ENCODE peak calls at places on chromosome 7, in six cellular contexts. One of them, this sample, is unnamed. For H3K4me1, the result is how much of the 10 kb centered on the place peaks cover.

GRCh38 chr7:127905491-127906330 is 125.5 kb downstream of the LRRC4 start:
- DNase-seq in neuronal stem cell: no peak
- DNase-seq in Karpas-422: no peak
- DNase-seq in psoas muscle: no peak
- DNase-seq in naive thymus-derived CD4-positive, alpha-beta T cell: no peak
- DNase-seq in CD8-positive, alpha-beta memory T cell: no peak
- DNase-seq in this sample: no peak

GRCh38 chr7:150514748-150515222 is at the start of gene GIMAP7:
- DNase-seq in Karpas-422: no peak
- DNase-seq in neuronal stem cell: no peak
- DNase-seq in psoas muscle: no peak
- DNase-seq in naive thymus-derived CD4-positive, alpha-beta T cell: peak
- DNase-seq in CD8-positive, alpha-beta memory T cell: peak
- DNase-seq in this sample: no peak

GRCh38 chr7:100825760-100826545 is 1.4 kb downstream of the EPHB4 start:
- DNase-seq in naive thymus-derived CD4-positive, alpha-beta T cell: no peak
- DNase-seq in neuronal stem cell: no peak
- DNase-seq in psoas muscle: no peak
- DNase-seq in CD8-positive, alpha-beta memory T cell: no peak
- DNase-seq in Karpas-422: peak
- DNase-seq in this sample: no peak

GRCh38 chr7:27992755-27993478 is 187.7 kb downstream of the JAZF1 start:
- DNase-seq in naive thymus-derived CD4-positive, alpha-beta T cell: no peak
- DNase-seq in Karpas-422: no peak
- DNase-seq in CD8-positive, alpha-beta memory T cell: no peak
- DNase-seq in psoas muscle: no peak
- DNase-seq in neuronal stem cell: no peak
- DNase-seq in this sample: peak

GRCh38 chr7:151553356-151553755 is 33.7 kb upstream of the RHEB start:
- DNase-seq in naive thymus-derived CD4-positive, alpha-beta T cell: no peak
- DNase-seq in neuronal stem cell: no peak
- DNase-seq in CD8-positive, alpha-beta memory T cell: no peak
- DNase-seq in Karpas-422: no peak
- DNase-seq in psoas muscle: no peak
- DNase-seq in this sample: no peak

GRCh38 chr7:91039033-91039432 is 225.2 kb upstream of the FZD1 start:
- DNase-seq in psoas muscle: no peak
- DNase-seq in Karpas-422: no peak
- DNase-seq in naive thymus-derived CD4-positive, alpha-beta T cell: no peak
- DNase-seq in CD8-positive, alpha-beta memory T cell: no peak
- DNase-seq in neuronal stem cell: no peak
- DNase-seq in this sample: no peak

GRCh38 chr7:157575181-157575580 is 238.4 kb downstream of the DNAJB6 start:
- DNase-seq in neuronal stem cell: no peak
- DNase-seq in Karpas-422: no peak
- DNase-seq in naive thymus-derived CD4-positive, alpha-beta T cell: no peak
- DNase-seq in psoas muscle: no peak
- DNase-seq in CD8-positive, alpha-beta memory T cell: no peak
- DNase-seq in this sample: no peak

GRCh38 chr7:103065666-103066065 is 8.9 kb downstream of the FBXL13 start:
- DNase-seq in neuronal stem cell: peak
- DNase-seq in psoas muscle: peak
- DNase-seq in Karpas-422: peak
- DNase-seq in CD8-positive, alpha-beta memory T cell: peak
- DNase-seq in naive thymus-derived CD4-positive, alpha-beta T cell: no peak
- DNase-seq in this sample: no peak

GRCh38 chr7:41096921-41097320 is 606.0 kb downstream of the INHBA start:
- DNase-seq in neuronal stem cell: no peak
- DNase-seq in psoas muscle: no peak
- DNase-seq in Karpas-422: no peak
- DNase-seq in CD8-positive, alpha-beta memory T cell: no peak
- DNase-seq in naive thymus-derived CD4-positive, alpha-beta T cell: no peak
- DNase-seq in this sample: no peak

GRCh38 chr7:76054129-76055120 is 6.5 kb downstream of the MDH2 start:
- DNase-seq in naive thymus-derived CD4-positive, alpha-beta T cell: no peak
- DNase-seq in psoas muscle: peak
- DNase-seq in Karpas-422: no peak
- DNase-seq in CD8-positive, alpha-beta memory T cell: no peak
- DNase-seq in neuronal stem cell: no peak
- DNase-seq in this sample: no peak

GRCh38 chr7:93758621-93759020 is 131.9 kb downstream of the TFPI2 start:
- DNase-seq in naive thymus-derived CD4-positive, alpha-beta T cell: no peak
- DNase-seq in CD8-positive, alpha-beta memory T cell: no peak
- DNase-seq in Karpas-422: no peak
- DNase-seq in psoas muscle: no peak
- DNase-seq in neuronal stem cell: no peak
- DNase-seq in this sample: no peak

GRCh38 chr7:22433710-22434460 is 66.1 kb downstream of the STEAP1B start:
- DNase-seq in naive thymus-derived CD4-positive, alpha-beta T cell: no peak
- DNase-seq in neuronal stem cell: no peak
- DNase-seq in Karpas-422: no peak
- DNase-seq in CD8-positive, alpha-beta memory T cell: no peak
- DNase-seq in psoas muscle: peak
- DNase-seq in this sample: no peak
- H3K4me1 ChIP-seq in naive thymus-derived CD4-positive, alpha-beta T cell: under half
- H3K4me1 ChIP-seq in neuronal stem cell: under half
- H3K4me1 ChIP-seq in Karpas-422: under half
- H3K4me1 ChIP-seq in CD8-positive, alpha-beta memory T cell: under half
- H3K4me1 ChIP-seq in psoas muscle: under half
- H3K4me1 ChIP-seq in this sample: under half

GRCh38 chr7:159005618-159006017 is 139.0 kb downstream of the VIPR2 start:
- DNase-seq in CD8-positive, alpha-beta memory T cell: no peak
- DNase-seq in Karpas-422: no peak
- DNase-seq in neuronal stem cell: no peak
- DNase-seq in naive thymus-derived CD4-positive, alpha-beta T cell: no peak
- DNase-seq in psoas muscle: no peak
- DNase-seq in this sample: no peak

GRCh38 chr7:159008055-159008405 is 136.6 kb downstream of the VIPR2 start:
- DNase-seq in Karpas-422: no peak
- DNase-seq in neuronal stem cell: no peak
- DNase-seq in CD8-positive, alpha-beta memory T cell: no peak
- DNase-seq in psoas muscle: no peak
- DNase-seq in naive thymus-derived CD4-positive, alpha-beta T cell: no peak
- DNase-seq in this sample: no peak

GRCh38 chr7:159008417-159008816 is 136.2 kb downstream of the VIPR2 start:
- DNase-seq in neuronal stem cell: no peak
- DNase-seq in CD8-positive, alpha-beta memory T cell: no peak
- DNase-seq in naive thymus-derived CD4-positive, alpha-beta T cell: no peak
- DNase-seq in Karpas-422: no peak
- DNase-seq in psoas muscle: no peak
- DNase-seq in this sample: no peak

GRCh38 chr7:159007308-159008054 is 137.2 kb downstream of the VIPR2 start:
- DNase-seq in Karpas-422: no peak
- DNase-seq in psoas muscle: no peak
- DNase-seq in CD8-positive, alpha-beta memory T cell: no peak
- DNase-seq in naive thymus-derived CD4-positive, alpha-beta T cell: no peak
- DNase-seq in neuronal stem cell: no peak
- DNase-seq in this sample: no peak

GRCh38 chr7:159006610-159007130 is 138.0 kb downstream of the VIPR2 start:
- DNase-seq in Karpas-422: no peak
- DNase-seq in neuronal stem cell: no peak
- DNase-seq in CD8-positive, alpha-beta memory T cell: no peak
- DNase-seq in psoas muscle: no peak
- DNase-seq in naive thymus-derived CD4-positive, alpha-beta T cell: no peak
- DNase-seq in this sample: no peak
- H3K4me3 ChIP-seq in Karpas-422: no peak
- H3K4me3 ChIP-seq in neuronal stem cell: no peak
- H3K4me3 ChIP-seq in CD8-positive, alpha-beta memory T cell: no peak
- H3K4me3 ChIP-seq in psoas muscle: no peak
- H3K4me3 ChIP-seq in naive thymus-derived CD4-positive, alpha-beta T cell: no peak
- H3K4me3 ChIP-seq in this sample: no peak

GRCh38 chr7:2006231-2006771 is 226.4 kb downstream of the MAD1L1 start:
- DNase-seq in neuronal stem cell: no peak
- DNase-seq in Karpas-422: no peak
- DNase-seq in naive thymus-derived CD4-positive, alpha-beta T cell: no peak
- DNase-seq in psoas muscle: peak
- DNase-seq in CD8-positive, alpha-beta memory T cell: no peak
- DNase-seq in this sample: no peak

GRCh38 chr7:2005746-2006145 is 227.0 kb downstream of the MAD1L1 start:
- DNase-seq in naive thymus-derived CD4-positive, alpha-beta T cell: no peak
- DNase-seq in CD8-positive, alpha-beta memory T cell: no peak
- DNase-seq in neuronal stem cell: no peak
- DNase-seq in psoas muscle: peak
- DNase-seq in Karpas-422: no peak
- DNase-seq in this sample: no peak

GRCh38 chr7:2003931-2004812 is 228.6 kb downstream of the MAD1L1 start:
- DNase-seq in psoas muscle: peak
- DNase-seq in CD8-positive, alpha-beta memory T cell: no peak
- DNase-seq in Karpas-422: no peak
- DNase-seq in neuronal stem cell: no peak
- DNase-seq in naive thymus-derived CD4-positive, alpha-beta T cell: no peak
- DNase-seq in this sample: no peak

GRCh38 chr7:2003451-2003930 is 229.3 kb downstream of the MAD1L1 start:
- DNase-seq in neuronal stem cell: no peak
- DNase-seq in psoas muscle: peak
- DNase-seq in CD8-positive, alpha-beta memory T cell: no peak
- DNase-seq in naive thymus-derived CD4-positive, alpha-beta T cell: no peak
- DNase-seq in Karpas-422: no peak
- DNase-seq in this sample: no peak

DNA sequence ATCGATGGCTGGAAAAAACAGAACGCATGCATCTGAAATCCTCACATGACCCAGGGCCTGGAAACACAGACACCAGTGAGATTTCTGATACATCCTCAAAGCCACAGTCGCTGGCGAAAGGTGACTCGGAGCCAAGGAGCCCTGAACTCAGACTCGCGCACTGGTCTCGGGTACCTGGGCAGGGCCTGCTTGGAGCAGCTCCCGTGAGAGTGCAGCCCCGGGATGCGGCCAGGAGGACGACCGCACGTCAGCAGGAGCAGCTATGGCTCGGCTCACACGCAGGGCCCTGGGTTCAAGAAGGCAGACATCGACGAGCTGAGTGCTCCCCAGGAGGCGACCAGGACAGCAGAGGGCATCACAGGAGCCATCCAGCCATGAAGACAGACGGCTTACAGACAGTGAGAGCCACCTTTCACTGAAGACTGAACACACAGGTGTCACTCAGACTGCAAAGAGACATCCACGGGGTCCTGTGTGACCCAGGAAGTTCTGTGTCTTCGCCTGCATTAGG is 227.8 kb downstream of the MAD1L1 start:
- DNase-seq in naive thymus-derived CD4-positive, alpha-beta T cell: no peak
- DNase-seq in neuronal stem cell: no peak
- DNase-seq in psoas muscle: peak
- DNase-seq in Karpas-422: no peak
- DNase-seq in CD8-positive, alpha-beta memory T cell: no peak
- DNase-seq in this sample: no peak
- H3K4me1 ChIP-seq in naive thymus-derived CD4-positive, alpha-beta T cell: under half
- H3K4me1 ChIP-seq in neuronal stem cell: under half
- H3K4me1 ChIP-seq in psoas muscle: under half
- H3K4me1 ChIP-seq in Karpas-422: under half
- H3K4me1 ChIP-seq in CD8-positive, alpha-beta memory T cell: under half
- H3K4me1 ChIP-seq in this sample: under half

DNA sequence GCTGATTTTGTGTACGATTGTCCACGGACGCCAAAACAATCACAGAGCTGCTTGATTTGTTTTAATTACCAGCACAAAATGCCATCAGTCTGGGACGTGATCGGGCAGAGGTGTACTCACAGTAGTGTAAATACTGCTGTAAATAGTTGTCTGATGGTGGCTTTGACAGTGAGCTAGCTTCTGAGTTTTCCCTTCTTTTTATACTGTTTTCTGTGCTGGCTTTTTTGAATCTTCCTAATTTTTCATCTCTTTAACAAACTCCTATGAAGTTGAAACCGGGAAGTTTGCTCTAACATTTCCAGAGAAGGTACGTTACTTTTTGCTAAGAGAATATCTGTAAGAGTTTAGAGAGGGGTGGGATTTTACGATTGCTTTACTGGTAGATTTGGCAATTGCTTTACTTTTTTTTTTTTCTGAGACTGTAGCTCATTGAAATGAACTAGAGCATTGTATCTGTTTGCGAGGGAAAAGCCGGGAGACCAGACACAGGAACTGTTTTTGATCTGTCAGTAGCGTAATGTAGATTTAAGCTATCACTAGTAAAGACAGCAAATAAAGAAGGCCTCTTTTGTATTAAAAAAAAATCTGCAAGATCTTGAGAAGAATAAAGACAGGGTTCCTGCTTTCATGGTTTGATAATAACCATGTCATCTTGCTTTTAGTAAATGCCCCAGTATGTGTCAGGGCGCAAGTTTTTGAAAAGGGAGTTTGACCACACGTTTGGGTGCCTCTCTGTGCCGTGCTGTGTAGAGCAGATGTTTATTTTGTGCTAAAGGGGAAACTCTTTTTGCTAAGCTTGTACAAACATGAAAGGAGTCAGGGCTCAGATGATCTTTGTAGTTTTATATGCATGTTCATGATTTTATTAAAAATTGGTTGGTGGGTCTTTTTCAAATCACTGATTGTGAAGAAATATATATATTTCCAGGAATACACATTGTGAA is 711 bp downstream of the FOXP2 start:
- DNase-seq in naive thymus-derived CD4-positive, alpha-beta T cell: no peak
- DNase-seq in psoas muscle: no peak
- DNase-seq in neuronal stem cell: no peak
- DNase-seq in CD8-positive, alpha-beta memory T cell: no peak
- DNase-seq in Karpas-422: no peak
- DNase-seq in this sample: no peak
- H3K4me3 ChIP-seq in naive thymus-derived CD4-positive, alpha-beta T cell: no peak
- H3K4me3 ChIP-seq in psoas muscle: peak
- H3K4me3 ChIP-seq in neuronal stem cell: peak
- H3K4me3 ChIP-seq in CD8-positive, alpha-beta memory T cell: no peak
- H3K4me3 ChIP-seq in Karpas-422: no peak
- H3K4me3 ChIP-seq in this sample: peak

GRCh38 chr7:107115762-107116540 is 52.9 kb upstream of the HBP1 start:
- DNase-seq in naive thymus-derived CD4-positive, alpha-beta T cell: no peak
- DNase-seq in Karpas-422: no peak
- DNase-seq in neuronal stem cell: no peak
- DNase-seq in CD8-positive, alpha-beta memory T cell: no peak
- DNase-seq in psoas muscle: no peak
- DNase-seq in this sample: no peak
- H3K4me1 ChIP-seq in naive thymus-derived CD4-positive, alpha-beta T cell: under half
- H3K4me1 ChIP-seq in Karpas-422: under half
- H3K4me1 ChIP-seq in neuronal stem cell: under half
- H3K4me1 ChIP-seq in CD8-positive, alpha-beta memory T cell: under half
- H3K4me1 ChIP-seq in psoas muscle: under half
- H3K4me1 ChIP-seq in this sample: under half

GRCh38 chr7:1536105-1536767 is 5.7 kb downstream of the MAFK start:
- DNase-seq in Karpas-422: no peak
- DNase-seq in psoas muscle: no peak
- DNase-seq in CD8-positive, alpha-beta memory T cell: no peak
- DNase-seq in naive thymus-derived CD4-positive, alpha-beta T cell: no peak
- DNase-seq in neuronal stem cell: no peak
- DNase-seq in this sample: no peak
- H3K4me3 ChIP-seq in Karpas-422: no peak
- H3K4me3 ChIP-seq in psoas muscle: peak
- H3K4me3 ChIP-seq in CD8-positive, alpha-beta memory T cell: no peak
- H3K4me3 ChIP-seq in naive thymus-derived CD4-positive, alpha-beta T cell: no peak
- H3K4me3 ChIP-seq in neuronal stem cell: no peak
- H3K4me3 ChIP-seq in this sample: no peak

GRCh38 chr7:24945899-24946298 is 34.1 kb downstream of the OSBPL3 start:
- DNase-seq in naive thymus-derived CD4-positive, alpha-beta T cell: no peak
- DNase-seq in neuronal stem cell: no peak
- DNase-seq in Karpas-422: no peak
- DNase-seq in psoas muscle: no peak
- DNase-seq in CD8-positive, alpha-beta memory T cell: no peak
- DNase-seq in this sample: no peak
- H3K4me1 ChIP-seq in naive thymus-derived CD4-positive, alpha-beta T cell: under half
- H3K4me1 ChIP-seq in neuronal stem cell: under half
- H3K4me1 ChIP-seq in Karpas-422: half or more
- H3K4me1 ChIP-seq in psoas muscle: under half
- H3K4me1 ChIP-seq in CD8-positive, alpha-beta memory T cell: under half
- H3K4me1 ChIP-seq in this sample: under half